ENCODE peak calls at places on chromosomes 3 and 15, in five cellular contexts. D is body of pancreas, V is WERI-Rb-1, E is fibroblast of the aortic adventitia, M is uterus. A is an unnamed sample.

GRCh38 chr3:133573054-133573628 is 345 bp upstream of the CDV3 start:
- DNase-seq in D (peak; percentile 100), V (peak; percentile 100), E (peak; percentile 100), M (peak; percentile 100), A (peak; percentile 100)

GRCh38 chr3:11548721-11549131 is 95.0 kb downstream of the VGLL4 start:
- DNase-seq in D (no peak), V (no peak), E (peak; percentile 65), M (peak; percentile 45), A (no peak)

GRCh38 chr15:26013946-26014345 is 150.8 kb upstream of the ATP10A start:
- DNase-seq in D (no peak), V (no peak), E (no peak), M (no peak), A (no peak)

GRCh38 chr3:133945696-133946095 is 50.0 kb upstream of the RAB6B start:
- DNase-seq in D (no peak), V (no peak), E (no peak), M (no peak), A (no peak)

GRCh38 chr15:85337398-85338074 is 42.9 kb upstream of the AKAP13 start:
- DNase-seq in D (no peak), V (no peak), E (no peak), M (peak; percentile 30), A (no peak)

GRCh38 chr3:38031022-38031994 is 1.9 kb upstream of the PLCD1 start:
- DNase-seq in D (peak; percentile 53), V (no peak), E (peak; percentile 46), M (peak; percentile 50), A (no peak)

GRCh38 chr3:27130796-27131195 is 238.4 kb downstream of the NEK10 start:
- DNase-seq in D (no peak), V (no peak), E (no peak), M (no peak), A (no peak)

GRCh38 chr3:11582123-11582968 is 61.4 kb downstream of the VGLL4 start:
- DNase-seq in D (peak; percentile 71), V (no peak), E (peak; percentile 95), M (peak; percentile 81), A (no peak)

GRCh38 chr3:124838963-124839362 is 48.2 kb downstream of the ITGB5 start:
- DNase-seq in D (no peak), V (no peak), E (no peak), M (no peak), A (no peak)

GRCh38 chr3:124837065-124837464 is 50.1 kb downstream of the ITGB5 start:
- DNase-seq in D (no peak), V (no peak), E (peak; percentile 43), M (no peak), A (no peak)

GRCh38 chr3:124839896-124840295 is 47.3 kb downstream of the ITGB5 start:
- DNase-seq in D (no peak), V (no peak), E (no peak), M (no peak), A (no peak)

GRCh38 chr3:124836448-124836847 is 50.7 kb downstream of the ITGB5 start:
- DNase-seq in D (no peak), V (no peak), E (no peak), M (no peak), A (no peak)

GRCh38 chr3:124837730-124838186 is 49.4 kb downstream of the ITGB5 start:
- DNase-seq in D (peak; percentile 68), V (no peak), E (peak; percentile 95), M (peak; percentile 66), A (no peak)
- H3K4me3 ChIP-seq in D (no peak overlapping the region), V (no peak overlapping the region), E (no peak overlapping the region), M (no peak overlapping the region), A (no peak overlapping the region)

GRCh38 chr3:58333206-58334012 is 717 bp downstream of the PXK start:
- DNase-seq in D (no peak), V (peak; percentile 25), E (peak; percentile 42), M (peak; percentile 38), A (peak; percentile 54)
- TF ChIP-seq CTCF in D (no peak), V (peak; percentile 2), E (peak; percentile 4), M (peak; percentile 13), A (peak; percentile 20)

DNA sequence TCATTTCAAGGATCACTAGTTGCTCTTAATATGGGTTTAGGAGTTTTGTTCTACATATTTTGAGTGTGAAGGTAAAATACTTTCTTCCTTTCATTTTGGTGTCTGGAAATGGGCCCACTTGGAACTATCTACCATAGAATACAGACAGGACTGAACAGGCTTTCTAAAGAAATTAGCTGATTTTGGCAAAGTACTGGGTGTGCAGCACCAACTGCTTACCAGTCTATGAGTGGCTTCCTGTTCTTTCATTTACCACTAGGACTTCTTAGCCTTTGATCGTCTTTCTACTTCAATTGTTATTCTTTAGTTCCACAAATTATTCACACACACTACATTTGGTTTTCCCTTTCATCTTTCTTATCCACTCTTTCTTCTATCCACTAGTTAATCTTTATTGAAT is 1196.3 kb downstream of the ROBO1 start:
- DNase-seq in D (no peak), V (no peak), E (no peak), M (no peak), A (no peak)
- H3K4me3 ChIP-seq in D (no peak overlapping the region), V (no peak overlapping the region), E (no peak overlapping the region), M (no peak overlapping the region), A (no peak overlapping the region)

GRCh38 chr3:181629029-181629428 is 82.7 kb upstream of the SOX2 start:
- DNase-seq in D (no peak), V (no peak), E (peak; percentile 54), M (no peak), A (no peak)
- TF ChIP-seq CTCF in D (no peak), V (no peak), E (no peak), M (no peak), A (no peak)

GRCh38 chr3:46007280-46007679 is 11.7 kb upstream of the FYCO1 start:
- DNase-seq in D (no peak), V (no peak), E (no peak), M (no peak), A (no peak)

GRCh38 chr3:46012246-46012645 is 15.0 kb downstream of the XCR1 start:
- DNase-seq in D (no peak), V (no peak), E (no peak), M (no peak), A (no peak)

GRCh38 chr3:46013316-46014094 is 13.8 kb downstream of the XCR1 start:
- DNase-seq in D (no peak), V (no peak), E (no peak), M (no peak), A (no peak)

GRCh38 chr3:46008058-46008457 is 12.4 kb upstream of the FYCO1 start:
- DNase-seq in D (no peak), V (no peak), E (no peak), M (no peak), A (no peak)

GRCh38 chr3:46010519-46011113 is 15.0 kb upstream of the FYCO1 start:
- DNase-seq in D (no peak), V (no peak), E (no peak), M (no peak), A (peak; percentile 29)
- H3K4me3 ChIP-seq in D (no peak overlapping the region), V (no peak overlapping the region), E (no peak overlapping the region), M (no peak overlapping the region), A (no peak overlapping the region)

DNA sequence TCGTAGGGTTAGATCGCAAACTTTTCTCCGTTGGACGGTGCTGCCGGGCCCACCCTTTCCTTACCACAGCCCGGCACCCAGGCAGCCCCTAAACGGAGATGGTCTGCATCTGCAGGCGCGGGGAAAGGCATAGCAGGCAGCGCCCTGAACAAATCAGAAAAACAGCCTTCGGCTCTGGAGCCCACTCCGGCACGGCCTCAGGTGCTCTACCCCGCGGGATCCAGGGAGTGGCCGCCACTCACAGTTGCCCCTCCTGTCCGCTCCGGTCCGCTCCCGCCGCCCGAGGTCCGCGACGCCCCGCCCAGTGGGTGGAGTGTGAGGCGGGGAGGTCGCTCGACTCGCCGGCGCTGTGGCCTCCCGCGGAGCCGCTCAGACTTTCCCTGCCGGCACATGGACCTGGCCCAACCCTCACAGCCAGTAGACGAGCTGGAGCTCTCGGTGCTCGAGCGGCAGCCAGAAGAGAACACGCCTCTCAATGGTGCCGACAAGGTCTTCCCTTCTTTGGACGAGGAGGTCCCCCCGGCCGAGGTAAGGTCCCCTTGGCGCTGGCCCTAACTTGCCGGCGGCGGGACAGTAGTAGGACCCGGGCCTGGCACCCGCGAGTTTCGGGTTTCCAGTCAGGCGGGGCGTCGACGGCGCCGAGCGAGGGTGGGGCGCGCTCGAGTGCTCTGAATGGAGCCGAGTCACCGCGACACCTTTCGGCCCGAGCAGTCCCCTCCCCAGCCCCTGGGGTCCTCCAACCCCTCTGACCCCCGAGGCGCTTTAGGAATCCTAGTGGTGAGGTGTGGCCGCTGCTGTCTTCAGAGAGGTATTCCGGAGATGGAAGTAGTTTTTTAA is at the start of gene C3orf52:
- DNase-seq in D (peak; percentile 92), V (peak; percentile 89), E (peak; percentile 67), M (peak; percentile 71), A (peak; percentile 80)
- TF ChIP-seq CTCF in D (no peak), V (no peak), E (peak; percentile 27), M (no peak), A (no peak)

DNA sequence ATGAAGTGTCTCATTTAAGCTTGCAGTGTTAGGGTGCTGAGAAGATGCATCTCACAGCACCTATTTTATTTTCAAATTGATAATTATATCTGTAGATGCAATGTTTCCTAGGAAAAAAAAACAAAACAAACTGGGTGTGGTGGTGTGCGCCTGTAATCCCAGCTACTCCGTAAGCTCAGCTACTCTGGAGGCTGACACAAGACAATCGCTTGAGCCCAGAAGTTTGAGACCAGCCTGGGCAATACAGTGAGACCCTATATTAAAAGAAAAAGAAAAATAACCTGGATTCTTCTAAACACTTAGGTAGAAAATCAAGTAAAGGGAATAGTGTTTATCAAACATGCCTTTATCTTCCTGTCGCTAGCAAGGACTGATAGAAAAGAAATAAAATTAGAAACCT is 1.9 kb downstream of the MINDY2 start:
- DNase-seq in D (no peak), V (no peak), E (no peak), M (no peak), A (no peak)
- H3K4me3 ChIP-seq in D (no peak overlapping the region), V (no peak overlapping the region), E (peak overlapping the region; percentile 91), M (peak overlapping the region; percentile 1), A (peak overlapping the region; percentile 90)

GRCh38 chr3:187197255-187197654 is at the start of gene RTP1:
- DNase-seq in D (no peak), V (no peak), E (no peak), M (no peak), A (no peak)
- TF ChIP-seq CTCF in D (no peak), V (no peak), E (no peak), M (no peak), A (no peak)